ENCODE peak calls at places on chromosomes 12 and 14, in six cellular contexts. M, B, G, Q, A and O are unnamed samples.

GRCh38 chr12:1357171-1357570 is 237.2 kb downstream of the FBXL14 start:
- DNase-seq in G (no peak), B (no peak), A (no peak), M (no peak), Q (no peak), O (no peak)

GRCh38 chr14:85528080-85528881 is 1.7 kb upstream of the FLRT2 start:
- DNase-seq in B (no peak), A (no peak), Q (peak; percentile 34), G (no peak), M (peak; percentile 81), O (no peak)

GRCh38 chr12:52277486-52278245 is 3.2 kb downstream of the KRT86 start:
- DNase-seq in G (no peak), Q (no peak), A (no peak), B (no peak), M (no peak), O (no peak)

GRCh38 chr14:58607571-58608317 is 30.0 kb upstream of the DACT1 start:
- DNase-seq in G (no peak), Q (no peak), A (no peak), M (no peak), B (no peak), O (no peak)

GRCh38 chr14:71354801-71355200 is 447.5 kb downstream of the PCNX1 start:
- DNase-seq in A (no peak), Q (no peak), M (peak; percentile 47), G (no peak), B (no peak), O (no peak)

GRCh38 chr14:99586761-99587462 is 17.1 kb downstream of the CCDC85C start:
- DNase-seq in M (no peak), A (no peak), Q (no peak), B (no peak), G (no peak), O (no peak)

GRCh38 chr14:32711103-32711680 is 227.5 kb upstream of the NPAS3 start:
- DNase-seq in M (peak; percentile 76), G (peak; percentile 56), B (no peak), A (no peak), Q (no peak), O (no peak)

GRCh38 chr14:33280646-33281045 is 342.0 kb downstream of the NPAS3 start:
- DNase-seq in M (no peak), A (no peak), G (no peak), Q (no peak), B (no peak), O (no peak)

GRCh38 chr14:96852823-96853422 is 55.7 kb downstream of the VRK1 start:
- DNase-seq in M (peak; percentile 29), B (no peak), G (peak; percentile 18), Q (no peak), A (no peak), O (no peak)

GRCh38 chr14:62179367-62180018 is 417.3 kb downstream of the SNAPC1 start:
- DNase-seq in Q (no peak), B (no peak), A (no peak), M (peak; percentile 87), G (peak; percentile 62), O (no peak)

GRCh38 chr14:67532998-67533753 is at the start of gene PLEKHH1:
- DNase-seq in Q (peak; percentile 81), G (peak; percentile 74), A (peak; percentile 91), B (no peak), M (peak; percentile 88), O (peak; percentile 83)

GRCh38 chr12:110666892-110667291 is 22.0 kb downstream of the HVCN1 start:
- DNase-seq in B (no peak), M (no peak), Q (no peak), G (no peak), A (no peak), O (no peak)

GRCh38 chr12:48615681-48616080 is 45.8 kb upstream of the LALBA start:
- DNase-seq in M (no peak), G (no peak), Q (no peak), A (no peak), B (no peak), O (no peak)

GRCh38 chr12:115466076-115466475 is 782.1 kb upstream of the TBX3 start:
- DNase-seq in M (no peak), Q (no peak), A (no peak), B (no peak), G (no peak), O (no peak)

GRCh38 chr12:7345232-7345631 is 41.4 kb downstream of the ACSM4 start:
- DNase-seq in A (no peak), B (no peak), Q (no peak), M (no peak), G (no peak), O (no peak)

DNA sequence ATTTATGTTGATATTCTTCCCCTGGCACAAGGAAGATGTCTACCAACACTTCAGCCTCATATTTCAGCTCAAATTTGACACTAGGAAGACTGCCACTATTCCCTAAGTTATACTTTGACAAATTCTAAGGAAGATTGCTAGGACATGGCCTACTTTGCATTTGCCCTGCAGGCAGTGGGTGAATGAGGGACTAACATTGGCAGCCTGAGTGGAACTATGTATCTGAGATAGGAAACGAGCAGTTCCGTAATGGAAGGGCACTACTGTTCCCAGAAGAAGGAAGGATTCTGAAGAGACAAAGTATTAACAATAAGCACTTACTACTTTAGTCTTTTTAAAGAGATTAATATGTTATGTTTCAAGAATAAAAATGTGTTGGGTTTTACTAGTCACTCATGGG is 115.1 kb downstream of the SLC16A7 start:
- DNase-seq in Q (no peak), A (no peak), B (no peak), G (no peak), M (no peak), O (no peak)
- H3K4me1 ChIP-seq in Q (no peaks in the 10 kb centered on the region), A (no peaks in the 10 kb centered on the region), B (peaks cover 5% of the 10 kb centered on the region), G (peaks cover 3% of the 10 kb centered on the region), M (no peaks in the 10 kb centered on the region), O (no peaks in the 10 kb centered on the region)

GRCh38 chr12:57521475-57522018 is 1.1 kb upstream of the MBD6 start:
- DNase-seq in M (peak; percentile 78), Q (peak; percentile 50), G (peak; percentile 73), B (no peak), A (no peak), O (peak; percentile 72)
- H3K4me1 ChIP-seq in M (peaks cover 33% of the 10 kb centered on the region), Q (no peaks in the 10 kb centered on the region), G (peaks cover 17% of the 10 kb centered on the region), B (peaks cover 86% of the 10 kb centered on the region), A (peaks cover 2% of the 10 kb centered on the region), O (no peaks in the 10 kb centered on the region)

GRCh38 chr14:103556976-103557758 is 5.3 kb downstream of the BAG5 start:
- DNase-seq in M (no peak), B (no peak), Q (no peak), A (no peak), G (no peak), O (no peak)
- H3K4me1 ChIP-seq in M (peaks cover 9% of the 10 kb centered on the region), B (peaks cover 74% of the 10 kb centered on the region), Q (peaks cover 3% of the 10 kb centered on the region), A (no peaks in the 10 kb centered on the region), G (no peaks in the 10 kb centered on the region), O (no peaks in the 10 kb centered on the region)

DNA sequence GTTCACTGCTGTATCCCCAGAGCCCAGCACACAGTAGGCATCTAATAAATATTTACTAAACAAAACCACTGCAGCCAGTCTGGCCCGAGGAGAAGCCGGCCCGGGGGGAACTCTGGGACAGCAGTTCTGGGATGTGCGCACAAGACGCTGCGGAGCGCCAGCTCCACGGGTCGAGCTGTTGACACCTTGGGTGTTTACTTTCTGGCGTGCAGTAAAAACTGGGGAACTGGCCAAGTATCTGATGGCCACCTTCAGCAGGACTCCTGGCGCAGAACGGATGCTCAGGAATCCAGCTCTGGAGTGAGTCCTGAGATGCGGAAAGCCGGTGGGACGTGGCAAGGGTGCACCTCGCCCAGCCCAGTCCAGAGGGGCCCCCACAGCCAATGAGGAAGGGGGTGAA is 65.6 kb downstream of the NCOR2 start:
- DNase-seq in G (no peak), M (no peak), Q (no peak), B (no peak), A (no peak), O (no peak)
- H3K4me1 ChIP-seq in G (peaks cover 9% of the 10 kb centered on the region), M (peaks cover 51% of the 10 kb centered on the region), Q (peaks cover 22% of the 10 kb centered on the region), B (peaks cover 98% of the 10 kb centered on the region), A (no peaks in the 10 kb centered on the region), O (peaks cover 15% of the 10 kb centered on the region)

DNA sequence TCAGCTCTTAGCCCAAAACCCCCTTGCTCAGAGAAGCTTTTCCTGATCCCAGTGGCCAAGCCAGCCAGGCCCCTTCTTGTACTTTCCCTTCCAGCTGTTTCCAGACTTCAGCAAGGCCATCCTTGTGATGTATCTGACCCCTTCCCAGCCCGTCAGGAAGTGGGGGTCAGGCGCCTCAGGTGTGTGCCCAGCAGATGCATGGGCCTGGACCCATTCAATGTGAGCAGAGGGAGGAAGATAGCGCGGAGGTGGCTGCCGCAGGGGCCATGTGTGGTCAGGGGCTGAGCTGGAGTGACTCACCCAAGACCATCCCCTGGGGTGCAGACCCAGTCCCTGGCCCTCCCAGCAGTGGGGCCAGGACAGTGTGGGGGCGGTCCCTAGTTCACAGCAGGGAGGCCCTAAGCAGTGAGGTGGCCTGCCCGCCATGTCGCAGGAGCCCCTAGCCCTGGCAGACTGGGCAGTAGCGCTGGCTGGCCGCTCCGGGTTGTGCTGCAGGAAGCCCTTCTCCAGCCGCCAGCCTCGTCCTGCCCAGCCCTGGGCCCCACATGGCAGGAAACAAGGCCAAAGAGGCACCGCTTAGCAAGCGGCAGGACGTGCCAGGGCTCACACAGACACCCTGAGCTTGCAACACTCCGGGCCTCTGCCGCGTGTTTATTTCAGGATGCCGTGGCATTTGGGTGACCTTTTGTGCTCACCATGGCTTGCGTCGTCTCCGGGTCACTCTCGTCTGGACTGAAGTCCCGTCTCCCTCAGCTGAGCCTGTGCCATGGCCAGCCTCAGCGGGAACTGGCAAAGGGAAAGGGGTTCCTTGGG is 12.0 kb downstream of the ADSS1 start:
- DNase-seq in M (no peak), B (no peak), Q (peak; percentile 86), G (no peak), A (peak; percentile 94), O (peak; percentile 98)
- H3K4me1 ChIP-seq in M (no peaks in the 10 kb centered on the region), B (peaks cover 67% of the 10 kb centered on the region), Q (no peaks in the 10 kb centered on the region), G (no peaks in the 10 kb centered on the region), A (no peaks in the 10 kb centered on the region), O (peaks cover 56% of the 10 kb centered on the region)

GRCh38 chr12:65279387-65280112 is 1.1 kb downstream of the MSRB3 start:
- DNase-seq in A (no peak), B (no peak), Q (no peak), M (no peak), G (no peak), O (no peak)
- H3K4me1 ChIP-seq in A (peaks cover 3% of the 10 kb centered on the region), B (peaks cover 35% of the 10 kb centered on the region), Q (no peaks in the 10 kb centered on the region), M (no peaks in the 10 kb centered on the region), G (no peaks in the 10 kb centered on the region), O (peaks cover 13% of the 10 kb centered on the region)

GRCh38 chr12:124553862-124554428 is 13.5 kb downstream of the NCOR2 start:
- DNase-seq in Q (no peak), A (peak; percentile 67), M (no peak), G (no peak), B (no peak), O (no peak)
- H3K4me1 ChIP-seq in Q (peaks cover 21% of the 10 kb centered on the region), A (no peaks in the 10 kb centered on the region), M (peaks cover 27% of the 10 kb centered on the region), G (peaks cover 45% of the 10 kb centered on the region), B (peaks cover 100% of the 10 kb centered on the region), O (no peaks in the 10 kb centered on the region)